ENCODE peak calls at places on chromosomes 11 and 22, in seven cellular contexts. L is iris pigment epithelial cell; K is kidney glomerular epithelial cell; Y is lung microvascular endothelial cell; N is stimulated activated CD8-positive, alpha-beta memory T cell treated with anti-CD3 and anti-CD28 coated beads, Interleukin-15, amount 100 ng/mL, for 24 hours; P is H7; A is mesendoderm. T is an unnamed sample.
A peak's percentile ranks its signal among the peaks of the same experiment; 100 is the strongest.

GRCh38 chr11:17683378-17684161 is 35.8 kb upstream of the MYOD1 start:
- DNase-seq in L (peak; percentile 84), K (peak; percentile 8), Y (peak; percentile 83), N (no peak), P (no peak), A (peak; percentile 69), T (peak; percentile 9)

GRCh38 chr22:36369004-36369921 is 18.5 kb downstream of the MYH9 start:
- DNase-seq in L (no peak), K (peak; percentile 45), Y (no peak), N (no peak), P (peak; percentile 65), A (peak; percentile 41), T (peak; percentile 55)

GRCh38 chr11:6303657-6304056 is 16.6 kb downstream of the CAVIN3 start:
- DNase-seq in L (no peak), K (peak; percentile 30), Y (no peak), N (no peak), P (no peak), A (no peak), T (no peak)

GRCh38 chr11:117435296-117435695 is 107.6 kb downstream of the CEP164 start:
- DNase-seq in L (no peak), K (no peak), Y (no peak), N (no peak), P (no peak), A (no peak), T (no peak)

GRCh38 chr11:86577663-86578636 is 94.5 kb downstream of the ME3 start:
- DNase-seq in L (peak; percentile 90), K (peak; percentile 63), Y (peak; percentile 97), N (no peak), P (no peak), A (no peak), T (peak; percentile 29)

GRCh38 chr11:77647906-77648305 is 10.3 kb upstream of the CLNS1A start:
- DNase-seq in L (no peak), K (no peak), Y (no peak), N (no peak), P (no peak), A (no peak), T (no peak)

GRCh38 chr11:75548571-75549272 is 13.3 kb upstream of the SERPINH1 start:
- DNase-seq in L (no peak), K (no peak), Y (no peak), N (no peak), P (no peak), A (no peak), T (no peak)

GRCh38 chr22:42627981-42628380 is 12.4 kb downstream of the ATP5MGL start:
- DNase-seq in L (no peak), K (no peak), Y (no peak), N (no peak), P (peak; percentile 41), A (no peak), T (no peak)

GRCh38 chr11:126359431-126360048 is 4.1 kb downstream of the ST3GAL4 start:
- DNase-seq in L (peak; percentile 77), K (no peak), Y (no peak), N (no peak), P (peak; percentile 61), A (no peak), T (peak; percentile 64)

GRCh38 chr11:61026121-61027031 is 54.9 kb downstream of the CD6 start:
- DNase-seq in L (no peak), K (no peak), Y (no peak), N (no peak), P (peak; percentile 54), A (no peak), T (no peak)

GRCh38 chr11:57781529-57781943 is 19.9 kb downstream of the CTNND1 start:
- DNase-seq in L (no peak), K (no peak), Y (peak; percentile 77), N (no peak), P (peak; percentile 64), A (peak; percentile 98), T (no peak)

GRCh38 chr22:40665312-40665711 is 14.0 kb upstream of the MCHR1 start:
- DNase-seq in L (peak; percentile 18), K (no peak), Y (no peak), N (no peak), P (no peak), A (no peak), T (peak; percentile 78)

GRCh38 chr11:68342459-68343158 is 30.2 kb downstream of the LRP5 start:
- DNase-seq in L (no peak), K (no peak), Y (no peak), N (no peak), P (peak; percentile 90), A (peak; percentile 90), T (no peak)

GRCh38 chr11:134207538-134208239 is 16.1 kb downstream of the NCAPD3 start:
- DNase-seq in L (peak; percentile 16), K (peak; percentile 13), Y (peak; percentile 42), N (peak; percentile 19), P (no peak), A (peak; percentile 38), T (peak; percentile 28)

GRCh38 chr11:69962152-69962551 is 116.0 kb upstream of the ANO1 start:
- DNase-seq in L (peak; percentile 25), K (no peak), Y (peak; percentile 68), N (no peak), P (no peak), A (peak; percentile 51), T (no peak)

GRCh38 chr11:75476716-75477613 is 44.0 kb upstream of the KLHL35 start:
- DNase-seq in L (peak; percentile 12), K (no peak), Y (no peak), N (no peak), P (no peak), A (no peak), T (peak; percentile 95)

GRCh38 chr11:1269957-1270356 is 39.5 kb downstream of the TOLLIP start:
- DNase-seq in L (no peak), K (no peak), Y (no peak), N (no peak), P (no peak), A (no peak), T (no peak)

GRCh38 chr11:125591659-125592304 is 870 bp upstream of the STT3A start:
- DNase-seq in L (peak; percentile 47), K (peak; percentile 81), Y (peak; percentile 51), N (peak; percentile 10), P (peak; percentile 64), A (no peak), T (no peak)

GRCh38 chr11:117944554-117944953 is 15.4 kb upstream of the TMPRSS13 start:
- DNase-seq in L (no peak), K (no peak), Y (peak; percentile 14), N (no peak), P (no peak), A (no peak), T (no peak)

GRCh38 chr22:36853407-36854099 is 7.3 kb upstream of the NCF4 start:
- DNase-seq in L (peak; percentile 71), K (peak; percentile 1), Y (peak; percentile 71), N (peak; percentile 72), P (peak; percentile 90), A (peak; percentile 89), T (peak; percentile 49)

GRCh38 chr11:121249039-121249663 is 43.4 kb upstream of the SC5D start:
- DNase-seq in L (peak; percentile 81), K (peak; percentile 33), Y (peak; percentile 58), N (no peak), P (peak; percentile 60), A (peak; percentile 70), T (peak; percentile 43)

GRCh38 chr11:29676993-29677392 is 339.8 kb downstream of the KCNA4 start:
- DNase-seq in L (no peak), K (no peak), Y (no peak), N (no peak), P (no peak), A (no peak), T (no peak)

GRCh38 chr11:130827697-130828377 is 88.4 kb downstream of the SNX19 start:
- DNase-seq in L (peak; percentile 77), K (peak; percentile 75), Y (peak; percentile 62), N (no peak), P (peak; percentile 91), A (peak; percentile 96), T (no peak)

GRCh38 chr11:83816572-83817187 is 530.5 kb upstream of the CCDC90B start:
- DNase-seq in L (peak; percentile 44), K (peak; percentile 18), Y (peak; percentile 22), N (no peak), P (no peak), A (no peak), T (peak; percentile 55)

GRCh38 chr22:37515902-37516301 is 3.3 kb downstream of the CARD10 start:
- DNase-seq in L (no peak), K (no peak), Y (no peak), N (no peak), P (peak; percentile 53), A (no peak), T (no peak)

GRCh38 chr11:27456140-27456801 is 16.3 kb downstream of the LGR4 start:
- DNase-seq in L (peak; percentile 64), K (peak; percentile 91), Y (peak; percentile 65), N (no peak), P (no peak), A (no peak), T (no peak)

GRCh38 chr22:46068908-46069481 is 81.3 kb upstream of the PPARA start:
- DNase-seq in L (peak; percentile 47), K (peak; percentile 76), Y (peak; percentile 61), N (no peak), P (no peak), A (no peak), T (no peak)

GRCh38 chr11:70829160-70829899 is 423.0 kb downstream of the SHANK2 start:
- DNase-seq in L (no peak), K (no peak), Y (no peak), N (no peak), P (no peak), A (no peak), T (no peak)

GRCh38 chr11:975824-976223 is 50.2 kb downstream of the AP2A2 start:
- DNase-seq in L (peak; percentile 30), K (no peak), Y (peak; percentile 46), N (no peak), P (peak; percentile 93), A (peak; percentile 85), T (peak; percentile 71)

GRCh38 chr22:19239464-19239863 is 52.1 kb downstream of the CLTCL1 start:
- DNase-seq in L (no peak), K (no peak), Y (no peak), N (no peak), P (no peak), A (no peak), T (no peak)

GRCh38 chr22:45554040-45554406 is 51.3 kb downstream of the FBLN1 start:
- DNase-seq in L (no peak), K (no peak), Y (no peak), N (no peak), P (no peak), A (no peak), T (no peak)

GRCh38 chr11:43905788-43906187 is 25.2 kb downstream of the ALKBH3 start:
- DNase-seq in L (peak; percentile 68), K (no peak), Y (peak; percentile 94), N (no peak), P (no peak), A (peak; percentile 78), T (peak; percentile 67)

T was measured in cerebellar cortex.